ENCODE peak calls at places on chromosomes 1 and 21, in four cellular contexts. P is left lung, O is RWPE2, A is fibroblast of lung. L is an unnamed sample.

GRCh38 chr1:247322849-247323586 is 8.6 kb downstream of the ZNF496 start:
- DNase-seq in P (no peak), O (no peak), A (no peak), L (no peak)

GRCh38 chr1:15760520-15761211 is 2.1 kb downstream of the FBLIM1 start:
- DNase-seq in P (no peak), O (peak), A (peak), L (no peak)

GRCh38 chr1:200029035-200029623 is 1.6 kb downstream of the NR5A2 start:
- DNase-seq in P (peak), O (no peak), A (peak), L (no peak)

GRCh38 chr1:50774759-50775351 is 185.2 kb downstream of the FAF1 start:
- DNase-seq in P (no peak), O (no peak), A (peak), L (peak)

GRCh38 chr21:16033193-16033592 is 303.4 kb downstream of the USP25 start:
- DNase-seq in P (no peak), O (no peak), A (no peak), L (no peak)

GRCh38 chr1:192232859-192233417 is 74.7 kb downstream of the RGS18 start:
- DNase-seq in P (no peak), O (no peak), A (no peak), L (no peak)

GRCh38 chr21:43611598-43612369 is 47.5 kb downstream of the HSF2BP start:
- DNase-seq in P (peak), O (no peak), A (no peak), L (no peak)

GRCh38 chr1:22383526-22384291 is 67.9 kb upstream of the ZBTB40 start:
- DNase-seq in P (no peak), O (no peak), A (no peak), L (no peak)

GRCh38 chr1:87451229-87451900 is 122.7 kb downstream of the LMO4 start:
- DNase-seq in P (no peak), O (no peak), A (peak), L (no peak)

GRCh38 chr1:180215856-180216625 is 14.0 kb upstream of the LHX4 start:
- DNase-seq in P (no peak), O (no peak), A (peak), L (no peak)

GRCh38 chr1:76713535-76713934 is 153.7 kb upstream of the ST6GALNAC5 start:
- DNase-seq in P (no peak), O (no peak), A (no peak), L (no peak)

GRCh38 chr21:33286600-33287456 is 20.7 kb downstream of the IL10RB start:
- DNase-seq in P (no peak), O (no peak), A (peak), L (no peak)

GRCh38 chr1:31831397-31832378 is 15.9 kb upstream of the SPOCD1 start:
- DNase-seq in P (no peak), O (no peak), A (peak), L (no peak)
- H3K27ac ChIP-seq in P (no peak), O (no peak), A (no peak), L (no peak)

DNA sequence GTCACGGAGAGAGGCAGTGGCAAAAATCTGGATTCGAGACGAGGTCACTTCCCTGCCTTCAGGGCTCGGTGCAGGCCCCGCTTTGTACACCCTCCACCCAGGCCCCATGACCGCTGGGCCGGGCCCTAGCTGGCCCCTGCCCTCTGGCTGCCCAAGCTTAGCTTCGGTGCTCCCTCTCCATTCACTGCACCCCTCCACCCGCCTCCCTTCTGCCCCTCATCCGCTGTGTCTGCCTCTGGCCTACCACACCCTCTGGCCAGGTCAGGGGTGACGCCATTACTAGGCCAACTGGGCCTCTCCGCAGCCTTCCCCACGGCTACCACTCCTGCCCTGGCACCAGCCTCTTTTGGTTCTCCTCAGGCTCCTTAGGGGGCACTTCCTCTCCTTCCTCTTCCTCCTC is 528 bp upstream of the CD164L2 start:
- DNase-seq in P (no peak), O (no peak), A (no peak), L (no peak)
- H3K27ac ChIP-seq in P (no peak), O (no peak), A (no peak), L (no peak)

GRCh38 chr1:13780780-13781179 is 80.8 kb downstream of the PRDM2 start:
- DNase-seq in P (no peak), O (no peak), A (no peak), L (no peak)

GRCh38 chr1:13783551-13783950 is 83.6 kb downstream of the PRDM2 start:
- DNase-seq in P (no peak), O (no peak), A (peak), L (no peak)

GRCh38 chr1:13781907-13782633 is 82.1 kb downstream of the PRDM2 start:
- DNase-seq in P (peak), O (no peak), A (peak), L (no peak)

GRCh38 chr1:13781228-13781627 is 81.2 kb downstream of the PRDM2 start:
- DNase-seq in P (no peak), O (no peak), A (no peak), L (no peak)

DNA sequence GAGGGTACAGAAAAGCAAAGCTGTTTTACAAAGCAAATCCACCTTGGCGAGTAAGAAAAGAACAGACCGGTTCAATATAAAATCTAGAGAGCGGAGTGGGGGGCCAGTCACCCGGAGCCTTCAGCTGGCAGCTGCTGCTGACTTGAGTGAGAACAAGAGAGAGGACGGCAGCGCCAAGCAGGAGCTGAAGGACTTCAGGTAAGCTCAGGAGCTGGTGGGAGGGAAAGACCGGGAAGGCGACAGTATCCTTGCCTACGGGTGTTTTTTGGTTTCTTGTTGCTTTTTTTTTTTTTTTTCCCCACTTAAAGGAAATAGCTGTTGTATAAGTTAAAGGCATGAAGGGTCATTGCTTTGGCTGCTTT is 82.6 kb downstream of the PRDM2 start:
- DNase-seq in P (no peak), O (no peak), A (no peak), L (no peak)
- H3K27ac ChIP-seq in P (peak), O (no peak), A (peak), L (no peak)

GRCh38 chr1:96596226-96596625 is 125.4 kb upstream of the PTBP2 start:
- DNase-seq in P (peak), O (no peak), A (peak), L (no peak)
- H3K27ac ChIP-seq in P (no peak), O (no peak), A (no peak), L (no peak)

DNA sequence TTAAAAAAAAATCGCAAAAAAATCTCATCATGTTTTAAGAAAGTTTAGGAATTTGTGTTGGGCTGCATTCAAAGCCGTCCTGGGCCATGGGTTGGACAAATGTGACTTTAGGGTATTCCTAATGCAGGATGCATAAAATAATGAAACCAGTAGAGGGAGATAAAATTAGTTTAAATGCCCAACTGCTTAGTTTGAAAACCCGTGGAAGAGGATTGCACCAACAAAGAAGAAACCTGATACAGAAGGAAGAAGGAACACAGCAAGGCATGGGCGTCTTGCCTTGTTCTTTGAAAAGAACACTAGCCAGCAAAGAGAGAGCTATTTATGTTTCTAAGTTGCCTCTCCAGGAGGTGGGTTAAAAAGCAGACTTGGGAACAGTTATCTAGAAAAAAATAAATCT is 37.9 kb downstream of the WDR3 start:
- DNase-seq in P (no peak), O (no peak), A (peak), L (no peak)
- H3K27ac ChIP-seq in P (no peak), O (no peak), A (no peak), L (no peak)

DNA sequence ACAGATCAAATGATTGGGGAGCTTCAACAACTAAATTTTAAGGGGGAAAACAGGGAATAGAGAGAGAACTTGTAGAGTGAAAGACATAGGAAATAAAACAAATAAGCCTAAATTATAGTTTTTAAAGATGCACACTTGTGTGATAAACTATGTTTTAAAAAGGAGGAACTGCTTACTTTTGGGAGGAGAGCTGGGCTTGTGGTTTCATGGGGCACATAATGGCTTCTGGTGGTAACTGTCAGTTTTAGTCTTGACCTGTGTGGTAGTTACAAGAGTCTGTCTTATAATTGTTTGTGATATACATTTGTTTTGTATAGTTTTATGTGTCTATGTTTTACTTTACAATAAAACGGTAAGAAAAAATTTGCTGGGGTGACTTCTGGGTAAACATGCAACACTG is 165.3 kb downstream of the COL24A1 start:
- DNase-seq in P (no peak), O (no peak), A (no peak), L (no peak)
- H3K27ac ChIP-seq in P (no peak), O (no peak), A (no peak), L (no peak)

L was measured in epithelial cell of prostate.